ENCODE peak calls at places on chromosomes 6 and 20, in ten cellular contexts. N is HCT116; E is lower lobe of right lung; J is testis; T is A549; A is CD4-positive, alpha-beta T cell; G is upper lobe of right lung; F is substantia nigra; U is tibial artery; S is adrenal gland. Y is an unnamed sample.

GRCh38 chr6:62150048-62150663 is 135.9 kb downstream of the KHDRBS2 start:
- DNase-seq in N (peak), E (no peak), J (peak), T (peak), A (no peak), G (no peak), F (peak), U (no peak), S (peak), Y (peak)

GRCh38 chr6:161233986-161234620 is 39.8 kb downstream of the AGPAT4 start:
- DNase-seq in N (peak), E (no peak), J (no peak), T (peak), A (no peak), G (no peak), F (peak), U (peak), S (peak), Y (no peak)

GRCh38 chr20:10501377-10501776 is 66.3 kb downstream of the SLX4IP start:
- DNase-seq in N (no peak), E (peak), J (peak), T (no peak), A (peak), G (peak), F (peak), U (no peak), S (no peak), Y (no peak)

GRCh38 chr6:30782425-30783014 is 38.2 kb upstream of the IER3 start:
- DNase-seq in N (peak), E (no peak), J (no peak), T (peak), A (no peak), G (no peak), F (no peak), U (no peak), S (no peak), Y (peak)

GRCh38 chr6:34273242-34273805 is 24.5 kb upstream of the SMIM29 start:
- DNase-seq in N (no peak), E (peak), J (no peak), T (no peak), A (no peak), G (no peak), F (no peak), U (peak), S (peak), Y (no peak)

GRCh38 chr20:33576432-33576883 is 85.7 kb upstream of the C20orf144 start:
- DNase-seq in N (no peak), E (no peak), J (no peak), T (peak), A (no peak), G (no peak), F (peak), U (no peak), S (no peak), Y (no peak)

GRCh38 chr20:59938696-59939051 is 1.4 kb downstream of the PPP1R3D start:
- DNase-seq in N (no peak), E (no peak), J (no peak), T (no peak), A (no peak), G (no peak), F (peak), U (no peak), S (peak), Y (no peak)

GRCh38 chr20:63572071-63572787 is 1.8 kb downstream of the HELZ2 start:
- DNase-seq in N (no peak), E (no peak), J (no peak), T (no peak), A (no peak), G (no peak), F (no peak), U (no peak), S (no peak), Y (no peak)

GRCh38 chr20:46558511-46558959 is 8.1 kb upstream of the OCSTAMP start:
- DNase-seq in N (no peak), E (no peak), J (peak), T (peak), A (no peak), G (no peak), F (peak), U (no peak), S (peak), Y (peak)

GRCh38 chr6:155832596-155832995 is 377.0 kb upstream of the NOX3 start:
- DNase-seq in N (no peak), E (no peak), J (no peak), T (peak), A (no peak), G (no peak), F (no peak), U (no peak), S (no peak), Y (no peak)

GRCh38 chr6:87483929-87484328 is 11.2 kb downstream of the SLC35A1 start:
- DNase-seq in N (peak), E (no peak), J (no peak), T (peak), A (no peak), G (no peak), F (no peak), U (no peak), S (no peak), Y (no peak)

GRCh38 chr20:53939554-53940355 is 130.6 kb downstream of the BCAS1 start:
- DNase-seq in N (peak), E (peak), J (peak), T (peak), A (peak), G (peak), F (peak), U (peak), S (peak), Y (no peak)

GRCh38 chr20:6735913-6736845 is 31.3 kb upstream of the BMP2 start:
- DNase-seq in N (no peak), E (no peak), J (peak), T (no peak), A (no peak), G (no peak), F (no peak), U (no peak), S (no peak), Y (no peak)
- H3K27ac ChIP-seq in N (no peak), E (peak), J (no peak), T (no peak), A (no peak), G (peak), F (no peak), U (peak), S (peak), Y (no peak)

GRCh38 chr20:44651507-44652373 is at the start of gene ADA:
- DNase-seq in N (no peak), E (peak), J (peak), T (peak), A (no peak), G (peak), F (peak), U (peak), S (peak), Y (no peak)
- H3K27ac ChIP-seq in N (peak), E (peak), J (peak), T (peak), A (peak), G (peak), F (peak), U (peak), S (peak), Y (peak)

DNA sequence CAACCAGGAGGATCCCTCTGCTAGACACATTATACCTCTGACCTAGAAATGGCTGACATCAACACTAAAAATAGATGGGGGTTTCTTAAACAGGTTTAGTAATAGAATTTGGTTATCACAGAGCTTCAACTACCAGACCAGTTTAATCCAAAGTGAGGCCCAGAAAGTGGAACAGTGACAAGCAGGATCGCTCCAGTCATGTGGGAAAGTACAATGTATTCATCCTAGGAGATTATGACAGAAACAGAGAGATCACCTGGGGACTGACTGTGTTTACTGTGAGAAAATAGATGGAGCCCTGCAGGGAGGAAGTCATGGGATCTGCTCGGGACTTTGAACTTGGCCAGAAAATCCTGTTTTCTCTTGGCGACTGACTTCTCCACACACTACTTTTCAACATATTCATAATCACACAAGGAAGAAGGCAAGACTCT is 238.7 kb upstream of the SOX4 start:
- DNase-seq in N (no peak), E (no peak), J (no peak), T (no peak), A (no peak), G (no peak), F (no peak), U (no peak), S (no peak), Y (no peak)
- H3K27ac ChIP-seq in N (no peak), E (no peak), J (no peak), T (no peak), A (no peak), G (no peak), F (no peak), U (no peak), S (no peak), Y (no peak)

GRCh38 chr6:105066233-105066632 is 109.3 kb downstream of the LIN28B start:
- DNase-seq in N (no peak), E (no peak), J (no peak), T (no peak), A (no peak), G (no peak), F (no peak), U (no peak), S (no peak), Y (no peak)
- H3K27ac ChIP-seq in N (no peak), E (no peak), J (no peak), T (no peak), A (no peak), G (no peak), F (no peak), U (no peak), S (no peak), Y (no peak)

DNA sequence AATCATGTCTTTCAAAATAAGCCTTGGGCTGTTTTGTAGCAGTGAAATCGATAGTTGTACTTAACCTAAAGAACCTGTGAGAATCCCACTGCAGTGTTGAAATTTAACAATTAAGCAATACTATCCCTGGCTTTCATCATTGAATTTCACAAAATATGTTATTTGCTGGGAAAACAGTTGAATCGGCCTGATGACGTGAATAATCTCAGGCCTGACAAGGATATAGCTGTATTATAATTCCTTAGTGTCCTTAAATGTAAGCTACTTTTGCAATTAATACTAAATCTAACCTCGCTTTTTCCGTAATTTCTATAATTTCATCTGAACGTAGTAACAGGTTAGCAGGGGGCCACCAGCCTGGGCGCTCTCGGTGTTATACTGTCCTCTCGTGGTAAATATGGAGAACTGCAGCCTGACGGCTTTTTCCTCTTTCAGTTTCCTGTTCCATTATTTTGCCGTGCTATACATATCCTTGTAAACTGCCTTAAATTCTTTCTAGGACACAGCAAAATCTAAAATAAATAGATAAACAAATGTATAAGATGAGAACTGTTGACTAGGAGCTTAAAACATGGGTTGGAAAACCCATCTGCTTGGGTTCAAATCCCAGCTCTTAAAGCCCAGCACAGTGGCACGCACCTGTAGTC is 24.0 kb downstream of the MTFR2 start:
- DNase-seq in N (peak), E (peak), J (peak), T (peak), A (peak), G (no peak), F (peak), U (no peak), S (peak), Y (no peak)
- H3K27ac ChIP-seq in N (no peak), E (no peak), J (no peak), T (peak), A (no peak), G (no peak), F (no peak), U (no peak), S (no peak), Y (no peak)

DNA sequence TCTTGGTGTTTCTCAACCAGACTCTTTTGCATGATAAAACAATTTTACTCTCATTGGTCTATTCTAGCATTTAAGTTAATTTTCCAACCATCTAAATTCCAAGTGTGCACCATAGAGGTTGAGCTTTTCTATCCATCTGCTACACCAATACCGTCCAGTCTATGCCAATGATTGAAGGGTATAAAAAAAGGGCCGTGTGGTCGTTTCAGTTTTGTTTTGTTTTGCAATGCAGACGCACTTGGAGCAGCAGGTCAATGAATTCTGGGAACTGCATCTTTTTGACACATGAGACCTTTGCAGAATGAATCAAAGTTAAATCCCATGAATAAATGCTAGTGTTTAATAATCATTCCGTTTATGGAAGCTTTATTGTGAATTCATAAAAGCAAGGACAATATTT is 650.0 kb upstream of the GJE1 start:
- DNase-seq in N (no peak), E (no peak), J (no peak), T (no peak), A (no peak), G (no peak), F (no peak), U (no peak), S (no peak), Y (no peak)
- H3K27ac ChIP-seq in N (no peak), E (peak), J (no peak), T (peak), A (peak), G (peak), F (no peak), U (peak), S (peak), Y (no peak)

GRCh38 chr6:110529355-110529754 is 52.9 kb upstream of the SLC22A16 start:
- DNase-seq in N (no peak), E (no peak), J (no peak), T (no peak), A (no peak), G (no peak), F (no peak), U (no peak), S (no peak), Y (no peak)
- H3K27ac ChIP-seq in N (no peak), E (no peak), J (no peak), T (peak), A (no peak), G (no peak), F (no peak), U (no peak), S (no peak), Y (peak)

DNA sequence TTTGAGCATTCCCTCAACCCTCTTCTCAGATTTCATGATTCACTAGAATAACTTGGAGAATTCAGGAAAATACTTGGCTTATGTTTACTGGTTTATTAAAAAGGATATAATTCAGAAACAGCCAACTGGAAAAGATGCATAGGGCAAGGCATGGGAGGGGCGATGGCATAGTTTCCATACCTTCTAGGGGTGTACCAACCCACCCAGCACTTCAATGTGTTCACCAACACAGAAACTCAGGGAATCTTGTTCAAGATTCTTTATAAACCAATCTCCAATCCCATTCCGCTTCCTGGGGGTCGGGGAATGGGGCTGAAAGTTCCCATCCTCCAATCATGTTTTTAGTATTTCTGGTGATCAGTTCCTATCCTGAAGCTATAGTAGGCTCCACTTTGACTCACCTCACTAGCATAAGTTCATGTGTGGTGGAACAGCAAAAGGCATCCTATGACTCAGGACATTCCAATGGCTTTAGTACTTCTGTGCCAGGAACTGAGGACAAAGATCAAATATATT is 164.4 kb downstream of the SIM1 start:
- DNase-seq in N (peak), E (no peak), J (no peak), T (peak), A (no peak), G (no peak), F (no peak), U (no peak), S (no peak), Y (peak)
- H3K27ac ChIP-seq in N (peak), E (no peak), J (no peak), T (peak), A (no peak), G (no peak), F (no peak), U (no peak), S (no peak), Y (peak)

GRCh38 chr6:167828325-167828956 is 1.7 kb downstream of the AFDN start:
- DNase-seq in N (no peak), E (no peak), J (no peak), T (no peak), A (no peak), G (no peak), F (no peak), U (no peak), S (no peak), Y (no peak)
- H3K27ac ChIP-seq in N (no peak), E (peak), J (peak), T (no peak), A (no peak), G (peak), F (no peak), U (peak), S (peak), Y (peak)

GRCh38 chr6:107488174-107488874 is 1.6 kb upstream of the SOBP start:
- DNase-seq in N (no peak), E (no peak), J (no peak), T (no peak), A (no peak), G (no peak), F (no peak), U (no peak), S (no peak), Y (no peak)
- H3K27ac ChIP-seq in N (no peak), E (no peak), J (peak), T (no peak), A (no peak), G (no peak), F (peak), U (peak), S (peak), Y (no peak)

Y was measured in epithelial cell of prostate.